ENCODE peak calls at places on chromosomes 6 and 20, in nine cellular contexts. J, V, K, X, D, Y, H, W and L are unnamed samples.

GRCh38 chr6:170360476-170360875 is 53.9 kb downstream of the FAM120B start:
- DNase-seq in J (no peak), W (no peak), X (no peak), K (no peak), V (no peak), D (peak), Y (no peak), H (no peak), L (no peak)

GRCh38 chr6:157688275-157688959 is 134.6 kb upstream of the SNX9 start:
- DNase-seq in Y (no peak), J (no peak), K (no peak), X (no peak), D (no peak), V (no peak), H (no peak), W (no peak), L (no peak)

GRCh38 chr6:148432405-148433195 is 90.0 kb downstream of the SASH1 start:
- DNase-seq in J (peak), D (no peak), K (no peak), Y (no peak), H (no peak), V (no peak), X (no peak), W (no peak), L (no peak)

GRCh38 chr20:64101731-64102621 is 5.4 kb downstream of the NPBWR2 start:
- DNase-seq in J (no peak), Y (peak), H (peak), W (peak), K (peak), X (peak), D (no peak), V (no peak), L (no peak)

GRCh38 chr20:63457737-63458136 is 14.7 kb downstream of the KCNQ2 start:
- DNase-seq in D (no peak), V (no peak), J (peak), X (no peak), Y (no peak), K (peak), W (no peak), H (no peak), L (no peak)

GRCh38 chr6:77334093-77334492 is 129.2 kb downstream of the HTR1B start:
- DNase-seq in K (no peak), J (no peak), Y (no peak), V (no peak), X (no peak), W (no peak), D (no peak), H (no peak), L (no peak)

GRCh38 chr6:157325069-157325805 is 1.9 kb upstream of the TMEM242 start:
- DNase-seq in H (no peak), J (peak), W (no peak), D (peak), V (no peak), X (peak), Y (no peak), K (no peak), L (no peak)

GRCh38 chr6:27795697-27796494 is 116.3 kb downstream of the OR2B2 start:
- DNase-seq in X (no peak), D (peak), K (peak), Y (peak), V (no peak), J (peak), H (no peak), W (peak), L (no peak)

GRCh38 chr6:45112711-45113110 is 215.4 kb upstream of the RUNX2 start:
- DNase-seq in J (no peak), Y (no peak), W (no peak), X (no peak), V (no peak), K (no peak), D (no peak), H (no peak), L (no peak)

GRCh38 chr6:30508890-30509736 is 19.8 kb downstream of the HLA-E start:
- DNase-seq in Y (peak), X (no peak), K (no peak), J (no peak), W (peak), D (peak), V (no peak), H (no peak), L (no peak)

GRCh38 chr6:6885521-6886088 is 222.2 kb upstream of the RREB1 start:
- DNase-seq in X (no peak), J (no peak), Y (no peak), H (no peak), W (no peak), V (peak), D (no peak), K (no peak), L (peak)

GRCh38 chr20:47667531-47668312 is 117.6 kb downstream of the SULF2 start:
- DNase-seq in Y (no peak), H (no peak), K (no peak), J (no peak), V (no peak), W (no peak), D (no peak), X (no peak), L (no peak)

GRCh38 chr20:21326700-21327099 is 23.6 kb downstream of the XRN2 start:
- DNase-seq in H (no peak), Y (no peak), K (no peak), V (no peak), D (no peak), X (no peak), J (no peak), W (no peak), L (no peak)

GRCh38 chr6:132053523-132053922 is 102.4 kb upstream of the CCN2 start:
- DNase-seq in V (no peak), H (no peak), W (no peak), X (no peak), Y (no peak), K (no peak), J (no peak), D (peak), L (no peak)

GRCh38 chr6:134621858-134622257 is 303.9 kb upstream of the SGK1 start:
- DNase-seq in Y (no peak), X (no peak), W (no peak), V (no peak), H (no peak), K (no peak), J (peak), D (peak), L (no peak)

GRCh38 chr6:79874531-79875132 is 72.7 kb downstream of the ELOVL4 start:
- DNase-seq in D (no peak), Y (no peak), H (no peak), W (no peak), J (peak), V (no peak), K (no peak), X (no peak), L (no peak)

GRCh38 chr20:46523696-46524328 is 10.5 kb upstream of the ZNF334 start:
- DNase-seq in X (no peak), J (peak), D (peak), H (no peak), Y (no peak), W (no peak), K (no peak), V (no peak), L (no peak)

GRCh38 chr6:91704531-91704930 is 1117.7 kb upstream of the MAP3K7 start:
- DNase-seq in H (no peak), K (no peak), X (no peak), V (no peak), W (no peak), D (peak), Y (no peak), J (peak), L (no peak)

GRCh38 chr6:15953152-15953880 is 175.6 kb upstream of the MYLIP start:
- DNase-seq in K (no peak), V (no peak), X (no peak), J (no peak), W (no peak), Y (no peak), D (no peak), H (no peak), L (no peak)

GRCh38 chr6:137363805-137364138 is 130.4 kb downstream of the OLIG3 start:
- DNase-seq in W (no peak), Y (no peak), D (no peak), K (no peak), J (peak), V (no peak), X (no peak), H (no peak), L (no peak)

GRCh38 chr6:157898169-157898568 is 75.1 kb downstream of the SNX9 start:
- DNase-seq in V (no peak), X (no peak), Y (no peak), D (no peak), K (no peak), J (no peak), W (no peak), H (no peak), L (no peak)

GRCh38 chr6:136809461-136809860 is 12.9 kb upstream of the PEX7 start:
- DNase-seq in Y (no peak), V (no peak), W (no peak), K (no peak), J (no peak), H (no peak), D (no peak), X (no peak), L (no peak)

GRCh38 chr20:12464036-12464435 is 544.7 kb upstream of the SPTLC3 start:
- DNase-seq in X (no peak), H (no peak), Y (no peak), W (no peak), D (no peak), V (no peak), J (no peak), K (no peak), L (no peak)

GRCh38 chr6:76441850-76442249 is 369.4 kb upstream of the IMPG1 start:
- DNase-seq in V (no peak), Y (no peak), J (no peak), X (no peak), K (no peak), D (no peak), W (no peak), H (no peak), L (no peak)

GRCh38 chr20:31833130-31833930 is 12.1 kb downstream of the FOXS1 start:
- DNase-seq in D (peak), K (peak), J (no peak), X (peak), Y (peak), H (peak), V (peak), W (peak), L (peak)

GRCh38 chr20:1718604-1719384 is 61.2 kb upstream of the SIRPG start:
- DNase-seq in Y (no peak), H (no peak), J (peak), K (peak), W (no peak), V (no peak), D (peak), X (no peak), L (peak)

GRCh38 chr6:109282732-109283131 is 99.5 kb downstream of the CD164 start:
- DNase-seq in D (no peak), V (no peak), Y (no peak), W (no peak), X (no peak), J (no peak), K (no peak), H (no peak), L (no peak)

GRCh38 chr20:29878281-29878741 is 1379.2 kb upstream of the DEFB115 start:
- DNase-seq in V (no peak), Y (no peak), J (no peak), D (no peak), K (peak), X (peak), H (no peak), W (no peak), L (peak)

GRCh38 chr20:21182832-21183563 is 57.1 kb downstream of the KIZ start:
- DNase-seq in V (no peak), X (peak), Y (no peak), H (no peak), W (no peak), J (peak), D (peak), K (peak), L (no peak)

GRCh38 chr6:101803146-101803545 is 409.6 kb downstream of the GRIK2 start:
- DNase-seq in V (no peak), D (peak), K (no peak), H (no peak), W (no peak), X (no peak), Y (no peak), J (no peak), L (no peak)

GRCh38 chr6:16698988-16699868 is 62.0 kb downstream of the ATXN1 start:
- DNase-seq in Y (no peak), D (peak), X (no peak), W (no peak), V (no peak), J (peak), K (no peak), H (no peak), L (no peak)

GRCh38 chr20:47019106-47019824 is 124.6 kb downstream of the EYA2 start:
- DNase-seq in H (no peak), D (peak), K (no peak), W (no peak), J (no peak), X (no peak), Y (no peak), V (no peak), L (peak)

GRCh38 chr20:11686195-11686594 is 231.5 kb upstream of the BTBD3 start:
- DNase-seq in Y (no peak), K (no peak), J (no peak), V (no peak), X (no peak), D (no peak), H (no peak), W (no peak), L (no peak)

GRCh38 chr6:17505767-17506280 is 94.3 kb upstream of the FAM8A1 start:
- DNase-seq in W (no peak), J (no peak), V (no peak), H (no peak), X (no peak), Y (no peak), D (peak), K (no peak), L (no peak)

GRCh38 chr6:42503894-42504293 is 52.2 kb upstream of the TRERF1 start:
- DNase-seq in W (no peak), D (no peak), H (no peak), X (no peak), J (no peak), Y (no peak), V (no peak), K (no peak), L (no peak)

GRCh38 chr6:26493258-26493657 is 6.8 kb upstream of the BTN1A1 start:
- DNase-seq in K (peak), X (peak), H (no peak), J (no peak), W (no peak), V (no peak), Y (no peak), D (peak), L (no peak)

GRCh38 chr6:135270676-135271536 is 89.8 kb downstream of the MYB start:
- DNase-seq in X (no peak), H (no peak), V (no peak), J (peak), W (no peak), D (no peak), Y (no peak), K (no peak), L (no peak)

GRCh38 chr6:168314948-168315347 is 4.6 kb downstream of the DACT2 start:
- DNase-seq in V (no peak), X (no peak), K (peak), W (no peak), D (no peak), J (no peak), H (no peak), Y (no peak), L (no peak)